ENCODE peak calls at places on chromosomes 12 and 14, in nine cellular contexts. R is AG04449; S is body of pancreas; Y is left ventricle myocardium inferior; H is spleen; N is H7; M is mesendoderm; W is CD4-positive, CD25-positive, alpha-beta regulatory T cell; U is aorta. B is an unnamed sample.

GRCh38 chr12:388547-389137 is 478 bp downstream of the KDM5A start:
- DNase-seq in H (peak), U (no peak), N (peak), R (no peak), M (peak), S (peak), W (peak), Y (peak), B (no peak)

GRCh38 chr14:25944020-25944419 is 653.8 kb downstream of the NOVA1 start:
- DNase-seq in S (no peak), W (no peak), N (no peak), R (no peak), M (no peak), H (no peak), U (no peak), Y (no peak), B (no peak)

GRCh38 chr12:60947533-60947932 is 1312.7 kb upstream of the USP15 start:
- DNase-seq in R (no peak), H (no peak), S (no peak), U (no peak), Y (no peak), W (no peak), N (no peak), M (no peak), B (no peak)

GRCh38 chr12:14185441-14186192 is 179.9 kb upstream of the ATF7IP start:
- DNase-seq in U (no peak), N (peak), M (peak), H (no peak), R (no peak), S (peak), Y (no peak), W (no peak), B (no peak)

GRCh38 chr12:53752651-53753050 is 872 bp upstream of the CISTR start:
- DNase-seq in R (no peak), S (no peak), N (no peak), M (no peak), Y (no peak), U (no peak), W (no peak), H (no peak), B (no peak)

GRCh38 chr12:1807107-1807478 is 13.3 kb upstream of the LRTM2 start:
- DNase-seq in N (peak), M (no peak), W (no peak), S (no peak), Y (peak), R (no peak), H (peak), U (peak), B (no peak)

GRCh38 chr12:93441111-93441616 is 583 bp downstream of the UBE2N start:
- DNase-seq in R (no peak), U (peak), M (peak), H (peak), N (peak), W (peak), S (peak), Y (peak), B (no peak)

GRCh38 chr14:68787235-68787727 is 5.6 kb downstream of the ZFP36L1 start:
- DNase-seq in S (peak), N (peak), Y (no peak), M (peak), W (peak), R (no peak), H (peak), U (no peak), B (no peak)

GRCh38 chr12:52319097-52319496 is 2.1 kb downstream of the KRT83 start:
- DNase-seq in W (no peak), U (peak), M (peak), Y (no peak), N (peak), R (no peak), H (peak), S (no peak), B (no peak)

GRCh38 chr14:87745507-87746118 is 247.4 kb downstream of the GALC start:
- DNase-seq in U (no peak), S (peak), R (no peak), Y (no peak), M (peak), W (no peak), N (peak), H (no peak), B (no peak)

GRCh38 chr12:120252071-120252906 is 13.2 kb downstream of the PXN start:
- DNase-seq in R (no peak), S (peak), Y (no peak), H (peak), W (peak), U (no peak), M (no peak), N (no peak), B (no peak)

DNA sequence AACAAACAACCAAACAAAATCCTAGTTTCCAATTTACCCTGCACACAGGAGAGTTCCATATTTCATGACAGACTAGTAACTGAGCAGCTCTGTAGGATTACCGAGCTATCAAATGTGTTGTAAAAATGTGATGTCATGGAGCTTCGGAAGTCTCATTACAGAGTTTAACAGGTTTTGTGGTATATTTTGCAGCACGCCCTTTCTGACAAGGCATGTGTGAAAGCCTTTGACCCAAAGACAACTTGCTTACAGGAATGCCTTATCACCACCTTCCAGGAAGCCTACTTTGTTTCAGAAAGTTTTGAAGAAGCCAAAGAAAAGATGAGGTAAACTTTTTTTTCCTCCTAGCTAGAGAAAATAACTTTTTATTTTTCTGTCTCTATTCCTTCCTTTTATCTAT is 92.4 kb downstream of the TPH2 start:
- DNase-seq in N (no peak), Y (no peak), S (no peak), U (no peak), W (no peak), R (no peak), H (no peak), M (no peak), B (no peak)
- H3K4me3 ChIP-seq in N (no peak), Y (no peak), S (no peak), U (no peak), W (no peak), R (no peak), H (no peak), M (no peak), B (no peak)

GRCh38 chr12:45613306-45613705 is 116.2 kb upstream of the ARID2 start:
- DNase-seq in Y (no peak), H (no peak), W (no peak), M (no peak), R (no peak), N (no peak), U (no peak), S (no peak), B (no peak)

GRCh38 chr12:45613855-45614254 is 115.7 kb upstream of the ARID2 start:
- DNase-seq in H (no peak), R (no peak), N (no peak), S (no peak), W (no peak), M (no peak), Y (no peak), U (no peak), B (no peak)

GRCh38 chr12:45611495-45611894 is 118.0 kb upstream of the ARID2 start:
- DNase-seq in U (no peak), Y (no peak), N (no peak), M (no peak), H (no peak), S (no peak), W (no peak), R (no peak), B (no peak)

GRCh38 chr12:45612044-45612794 is 117.3 kb upstream of the ARID2 start:
- DNase-seq in S (no peak), U (no peak), W (no peak), R (peak), H (no peak), N (no peak), Y (no peak), M (no peak), B (peak)

GRCh38 chr12:45611061-45611460 is 118.4 kb upstream of the ARID2 start:
- DNase-seq in U (no peak), H (no peak), N (no peak), W (no peak), M (no peak), S (no peak), R (no peak), Y (no peak), B (no peak)
- H3K4me3 ChIP-seq in U (peak), H (no peak), N (no peak), W (no peak), M (no peak), S (no peak), R (no peak), Y (peak), B (no peak)

DNA sequence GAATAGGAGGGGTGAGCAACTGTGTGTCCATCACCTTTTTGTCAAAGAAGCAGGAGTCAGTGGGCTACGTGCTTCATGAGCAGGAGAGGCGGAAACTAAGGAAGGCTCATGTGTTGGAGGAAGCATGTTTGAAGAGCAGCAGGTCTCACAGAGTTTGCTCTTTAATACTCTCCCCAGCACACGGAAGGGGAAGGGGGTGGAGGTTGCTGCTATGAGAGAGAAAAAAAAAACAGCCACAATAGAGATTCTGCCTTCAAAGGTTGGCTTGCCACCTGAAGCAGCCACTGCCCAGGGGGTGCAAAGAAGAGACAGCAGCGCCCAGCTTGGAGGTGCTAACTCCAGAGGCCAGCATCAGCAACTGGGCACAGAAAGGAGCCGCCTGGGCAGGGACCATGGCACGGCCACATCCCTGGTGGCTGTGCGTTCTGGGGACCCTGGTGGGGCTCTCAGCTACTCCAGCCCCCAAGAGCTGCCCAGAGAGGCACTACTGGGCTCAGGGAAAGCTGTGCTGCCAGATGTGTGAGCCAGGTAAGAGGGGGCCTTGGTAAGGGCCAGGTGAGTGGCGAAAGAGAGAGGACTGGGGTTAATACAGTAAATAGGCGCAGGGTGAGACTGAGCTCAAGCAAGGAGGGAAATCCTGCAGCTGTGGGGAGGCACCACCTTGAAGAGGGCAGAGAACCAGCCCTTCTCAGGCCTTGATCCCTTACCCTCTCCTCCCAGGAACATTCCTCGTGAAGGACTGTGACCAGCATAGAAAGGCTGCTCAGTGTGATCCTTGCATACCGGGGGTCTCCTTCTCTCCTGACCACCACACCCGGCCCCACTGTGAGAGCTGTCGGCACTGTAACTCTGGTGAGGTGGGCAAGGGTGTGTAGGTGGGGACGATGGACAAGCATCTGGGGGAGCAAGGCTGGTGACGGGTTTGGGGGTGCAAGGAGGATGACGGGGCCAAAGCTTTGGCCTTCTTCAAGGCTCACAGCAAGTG is at the start of gene CD27:
- DNase-seq in M (no peak), N (no peak), R (no peak), Y (no peak), W (no peak), U (peak), S (no peak), H (no peak), B (no peak)
- H3K4me3 ChIP-seq in M (no peak), N (no peak), R (no peak), Y (no peak), W (peak), U (no peak), S (no peak), H (peak), B (no peak)

GRCh38 chr14:103137721-103138482 is 14.6 kb downstream of the TNFAIP2 start:
- DNase-seq in H (no peak), S (no peak), R (no peak), U (no peak), Y (no peak), M (no peak), W (no peak), N (peak), B (no peak)
- H3K4me3 ChIP-seq in H (no peak), S (no peak), R (no peak), U (no peak), Y (peak), M (no peak), W (no peak), N (no peak), B (no peak)

DNA sequence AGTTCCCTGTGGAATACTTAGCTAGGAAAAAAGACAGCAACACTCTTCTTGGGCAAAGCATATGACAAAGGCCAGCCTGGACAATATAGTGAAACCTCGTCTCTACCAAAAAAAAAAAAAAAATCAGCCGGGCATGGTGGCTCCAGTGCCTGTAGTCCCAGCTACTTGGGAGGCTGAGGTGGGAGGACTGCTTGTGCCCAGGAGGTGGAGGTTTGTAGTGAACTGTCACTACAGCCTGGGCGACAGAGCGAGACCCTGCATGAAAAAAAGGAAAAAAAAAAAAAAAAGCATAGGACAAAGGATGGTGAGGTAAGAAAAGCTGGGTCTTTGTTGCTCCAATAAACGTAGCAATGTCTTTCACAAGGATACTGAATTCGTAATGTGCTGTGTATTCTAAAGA is 1.1 kb downstream of the TXNDC16 start:
- DNase-seq in M (no peak), Y (no peak), R (no peak), W (no peak), H (no peak), N (no peak), U (no peak), S (no peak), B (no peak)
- H3K4me3 ChIP-seq in M (no peak), Y (peak), R (no peak), W (peak), H (peak), N (peak), U (no peak), S (no peak), B (no peak)

GRCh38 chr14:76767681-76768055 is 6.4 kb downstream of the VASH1 start:
- DNase-seq in Y (no peak), W (no peak), U (no peak), H (peak), M (no peak), S (no peak), N (no peak), R (no peak), B (no peak)
- H3K4me3 ChIP-seq in Y (no peak), W (no peak), U (no peak), H (no peak), M (no peak), S (no peak), N (no peak), R (no peak), B (no peak)

DNA sequence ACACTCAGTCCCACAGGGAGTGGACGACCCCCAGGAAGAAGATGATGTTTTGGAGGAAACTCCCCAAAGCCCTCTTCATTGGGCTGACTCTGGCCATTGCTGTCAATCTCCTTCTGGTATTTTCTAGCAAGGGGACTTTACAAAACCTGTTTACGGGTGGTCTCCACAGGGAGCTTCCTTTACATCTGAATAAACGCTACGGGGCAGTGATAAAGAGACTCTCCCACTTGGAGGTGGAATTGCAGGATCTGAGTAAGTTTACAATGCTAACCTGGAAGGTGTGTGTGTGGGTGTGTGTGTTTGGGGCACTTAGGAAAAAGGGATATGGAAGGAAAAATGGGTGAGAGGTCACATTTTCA is 416 bp downstream of the GALNT8 start:
- DNase-seq in Y (no peak), N (peak), W (no peak), M (peak), S (no peak), H (no peak), U (no peak), R (no peak), B (no peak)
- H3K4me3 ChIP-seq in Y (no peak), N (no peak), W (no peak), M (no peak), S (no peak), H (no peak), U (no peak), R (no peak), B (no peak)